ENCODE peak calls at places on chromosomes 16 and 17, in four cellular contexts. K, H, J and D are unnamed samples.

GRCh38 chr16:88072571-88073001 is 121.4 kb downstream of the BANP start:
- DNase-seq in H (no peak), J (no peak), K (no peak), D (no peak)

GRCh38 chr16:86484240-86484639 is 26.1 kb upstream of the FOXF1 start:
- DNase-seq in K (no peak), J (no peak), H (no peak), D (no peak)

GRCh38 chr17:76630151-76630550 is 13.4 kb downstream of the ST6GALNAC1 start:
- DNase-seq in K (no peak), H (no peak), J (no peak), D (no peak)

GRCh38 chr16:28872952-28873351 is 5.3 kb upstream of the ATP2A1 start:
- DNase-seq in H (no peak), K (no peak), J (no peak), D (no peak)

GRCh38 chr16:85935957-85936760 is 37.2 kb downstream of the IRF8 start:
- DNase-seq in H (peak; percentile 51), K (peak; percentile 61), J (no peak), D (no peak)

GRCh38 chr16:19698480-19699465 is 19.3 kb downstream of the KNOP1 start:
- DNase-seq in J (no peak), K (no peak), H (peak; percentile 25), D (no peak)

GRCh38 chr17:2691965-2692780 is 19.4 kb downstream of the CLUH start:
- DNase-seq in H (no peak), K (no peak), J (no peak), D (no peak)

GRCh38 chr16:75620326-75621169 is 2.5 kb downstream of the ADAT1 start:
- DNase-seq in K (no peak), H (no peak), J (no peak), D (no peak)